ENCODE peak calls at places on chromosomes 6 and 20, in nine cellular contexts. T is left ventricle myocardium inferior, R is adrenal gland, G is A549, O is RWPE1, N is hepatocyte, B is HCT116, S is AG04450, F is ovary. J is an unnamed sample.

GRCh38 chr6:130760006-130760405 is 67.2 kb upstream of the SMLR1 start:
- DNase-seq in F (no peak), N (peak), S (no peak), B (peak), R (peak), G (no peak), O (peak), T (no peak), J (peak)

GRCh38 chr6:117352466-117353081 is 73.2 kb downstream of the ROS1 start:
- DNase-seq in B (peak), T (no peak), F (no peak), G (peak), R (no peak), N (peak), S (no peak), O (peak), J (peak)

GRCh38 chr20:19915111-19915798 is 101.9 kb upstream of the NAA20 start:
- DNase-seq in G (no peak), R (no peak), S (no peak), F (no peak), O (no peak), T (no peak), N (no peak), B (no peak), J (no peak)

GRCh38 chr6:137808191-137808590 is 58.9 kb upstream of the TNFAIP3 start:
- DNase-seq in S (no peak), N (no peak), T (no peak), F (no peak), B (no peak), R (no peak), G (no peak), O (peak), J (peak)

GRCh38 chr20:58523916-58524315 is 8.7 kb upstream of the APCDD1L start:
- DNase-seq in R (no peak), B (no peak), F (no peak), T (no peak), G (no peak), S (no peak), O (no peak), N (no peak), J (no peak)

GRCh38 chr6:149871182-149871581 is 7.0 kb upstream of the LRP11 start:
- DNase-seq in N (no peak), T (no peak), F (no peak), G (no peak), R (no peak), B (no peak), O (no peak), S (no peak), J (no peak)

GRCh38 chr6:167547751-167548150 is 222.9 kb downstream of the TTLL2 start:
- DNase-seq in F (no peak), B (no peak), O (no peak), R (no peak), S (no peak), T (no peak), G (no peak), N (no peak), J (no peak)

GRCh38 chr6:15413558-15414257 is 167.8 kb downstream of the JARID2 start:
- DNase-seq in O (no peak), B (no peak), N (no peak), R (no peak), F (no peak), T (no peak), S (peak), G (no peak), J (peak)

GRCh38 chr6:39224523-39225182 is 4.6 kb downstream of the KCNK5 start:
- DNase-seq in N (no peak), O (no peak), B (no peak), S (no peak), F (no peak), G (no peak), T (no peak), R (no peak), J (no peak)
- H3K27ac ChIP-seq in N (peak), O (no peak), B (no peak), S (no peak), F (peak), G (no peak), T (no peak), R (no peak), J (no peak)

GRCh38 chr6:168671863-168672546 is 231.0 kb downstream of the SMOC2 start:
- DNase-seq in S (no peak), R (no peak), N (peak), T (no peak), O (no peak), G (no peak), F (no peak), B (no peak), J (no peak)
- H3K27ac ChIP-seq in S (no peak), R (no peak), N (no peak), T (no peak), O (no peak), G (no peak), F (no peak), B (no peak), J (no peak)

DNA sequence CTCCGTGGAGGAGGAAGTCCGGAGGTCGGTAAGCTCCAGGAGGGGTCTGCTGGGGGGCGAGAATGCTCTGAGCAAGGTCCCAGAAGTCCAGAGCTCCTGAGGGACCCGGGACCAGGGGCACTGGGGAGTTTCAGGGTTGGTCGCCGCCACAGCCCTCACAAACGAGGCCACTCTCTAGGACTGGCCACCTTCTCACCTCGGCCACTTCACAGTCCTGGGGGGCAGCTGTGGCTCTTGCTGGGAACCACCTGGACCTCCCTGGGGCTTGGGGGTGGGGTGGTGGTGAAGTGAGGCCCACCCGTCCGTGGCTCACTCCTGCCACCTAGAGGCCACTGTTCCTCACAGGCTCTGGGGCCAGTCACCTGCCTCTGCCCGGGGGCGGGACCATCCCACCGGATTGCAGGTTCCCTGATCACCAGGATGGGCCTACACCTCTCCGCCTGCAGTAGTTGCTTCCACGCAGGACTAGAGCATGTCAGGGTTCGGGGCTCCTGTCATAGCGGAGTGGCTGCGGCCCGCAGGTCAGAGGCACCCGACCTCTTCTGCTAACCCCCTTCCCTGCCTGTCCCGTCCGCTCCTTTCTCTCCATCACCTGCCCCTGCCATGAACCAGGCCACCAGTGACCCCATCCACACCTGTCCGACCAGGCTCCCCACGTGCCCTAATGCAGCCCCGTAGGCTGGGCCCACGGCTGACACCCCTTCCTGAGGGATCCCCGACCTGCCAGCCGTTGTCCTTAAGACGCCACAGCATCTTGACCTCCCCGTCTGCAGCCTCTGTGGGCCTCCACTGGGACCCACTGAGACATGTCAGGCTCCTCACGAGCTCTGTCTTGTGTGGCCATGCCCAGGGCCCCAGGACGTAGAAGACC is 5.1 kb upstream of the TCEA2 start:
- DNase-seq in N (peak), O (peak), R (peak), G (peak), F (peak), T (peak), B (no peak), S (no peak), J (no peak)
- H3K27ac ChIP-seq in N (no peak), O (no peak), R (no peak), G (peak), F (no peak), T (peak), B (no peak), S (no peak), J (no peak)

GRCh38 chr6:32627249-32627648 is 10.0 kb upstream of the HLA-DQA1 start:
- DNase-seq in S (no peak), N (no peak), T (no peak), F (no peak), G (no peak), O (no peak), B (no peak), R (no peak), J (no peak)

GRCh38 chr6:32622545-32623401 is 14.4 kb upstream of the HLA-DQA1 start:
- DNase-seq in N (peak), F (no peak), S (no peak), R (no peak), O (peak), T (no peak), B (no peak), G (no peak), J (peak)

GRCh38 chr6:32623693-32624092 is 13.5 kb upstream of the HLA-DQA1 start:
- DNase-seq in S (no peak), F (no peak), G (no peak), B (no peak), R (no peak), O (no peak), N (no peak), T (no peak), J (no peak)

GRCh38 chr6:32624565-32624964 is 12.6 kb upstream of the HLA-DQA1 start:
- DNase-seq in T (no peak), O (no peak), G (no peak), S (no peak), N (no peak), F (no peak), B (no peak), R (no peak), J (no peak)

DNA sequence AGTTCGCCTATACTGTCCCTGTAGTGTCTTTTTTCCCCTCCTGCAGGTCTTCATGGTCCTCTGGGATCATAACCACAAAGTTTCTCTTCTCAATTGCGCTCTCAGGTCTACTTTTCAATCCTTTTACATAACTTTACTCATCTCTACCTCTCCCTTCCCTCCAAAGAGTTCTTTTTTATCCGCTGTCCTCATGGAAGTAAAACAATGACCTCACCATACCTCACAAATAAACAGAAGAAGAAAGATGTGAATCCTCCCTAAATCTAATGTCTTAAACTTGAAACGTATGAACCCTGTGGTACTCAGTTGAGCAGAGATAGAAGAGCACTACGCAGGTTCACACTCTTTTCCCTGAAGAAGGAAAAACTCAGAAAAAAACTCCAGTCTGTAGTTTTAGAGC is 12.1 kb upstream of the HLA-DQA1 start:
- DNase-seq in B (no peak), S (no peak), N (no peak), O (no peak), G (no peak), R (no peak), F (no peak), T (no peak), J (no peak)
- H3K27ac ChIP-seq in B (no peak), S (no peak), N (no peak), O (no peak), G (no peak), R (no peak), F (no peak), T (no peak), J (no peak)

DNA sequence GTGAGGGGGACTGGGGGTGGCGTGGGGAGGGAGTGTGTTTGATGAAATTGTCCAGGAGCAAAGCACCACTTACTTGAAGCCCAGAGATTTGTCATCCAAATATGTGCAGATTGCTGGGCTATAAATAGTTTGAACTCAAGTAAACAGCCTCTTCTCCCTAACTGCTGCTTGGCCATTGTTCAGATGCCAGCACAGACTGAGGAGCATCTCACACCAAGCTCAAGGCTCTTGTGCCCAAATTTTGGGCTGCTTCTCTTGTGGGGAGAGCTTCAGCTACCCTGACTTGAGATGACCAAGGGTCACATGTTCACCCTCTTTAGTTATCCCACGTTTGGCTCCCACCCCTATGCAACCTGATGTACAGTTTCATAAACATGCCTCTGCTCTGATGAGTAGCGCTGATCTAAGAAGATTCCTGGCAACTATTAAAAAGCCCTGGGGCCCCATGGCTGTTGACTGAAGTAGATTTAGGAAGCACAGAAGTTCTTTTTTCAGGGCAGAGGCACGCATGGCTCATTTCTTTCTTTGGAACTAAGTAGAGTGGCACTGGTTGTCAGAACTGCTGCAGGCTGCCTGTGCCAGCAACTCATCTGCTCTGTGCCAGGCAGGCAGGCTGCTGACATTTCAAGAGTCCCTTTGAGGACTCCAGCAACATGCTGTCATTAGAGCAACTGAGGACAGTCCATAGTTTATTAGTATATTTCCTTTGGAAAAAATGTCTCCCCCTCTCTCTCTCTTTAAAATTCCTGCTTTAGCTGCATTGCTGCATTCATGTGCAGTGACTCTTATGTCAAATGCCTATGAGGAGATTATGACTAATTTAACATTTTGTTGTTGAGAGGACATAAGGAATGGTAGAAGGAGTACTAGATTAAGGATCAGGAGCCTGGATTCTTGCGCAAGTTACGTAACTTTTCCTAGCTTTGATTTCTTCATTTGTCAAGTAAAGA is 9.6 kb upstream of the PKIG start:
- DNase-seq in B (no peak), T (peak), G (no peak), R (peak), O (peak), N (peak), F (peak), S (peak), J (peak)
- H3K27ac ChIP-seq in B (peak), T (peak), G (peak), R (peak), O (peak), N (peak), F (peak), S (peak), J (peak)

GRCh38 chr6:50966986-50967385 is 148.3 kb downstream of the TFAP2B start:
- DNase-seq in T (no peak), B (no peak), G (no peak), O (no peak), N (no peak), R (no peak), S (no peak), F (no peak), J (no peak)
- H3K27ac ChIP-seq in T (no peak), B (no peak), G (no peak), O (no peak), N (no peak), R (no peak), S (no peak), F (no peak), J (no peak)

J was measured in foreskin keratinocyte.